ENCODE peak calls at places on chromosomes 5 and 9, in five cellular contexts. Z is gastrocnemius medialis, L is SJCRH30, J is right atrium auricular region, A is stomach. W is an unnamed sample. For H3K4me1, the result is how much of the 10 kb centered on the place peaks cover.

GRCh38 chr5:93717162-93717561 is 24.2 kb downstream of the POU5F2 start:
- DNase-seq in J (no peak), Z (no peak), A (no peak), L (peak), W (no peak)

GRCh38 chr5:115553082-115553481 is 8.5 kb upstream of the FEM1C start:
- DNase-seq in J (no peak), Z (no peak), L (no peak), A (no peak), W (no peak)

GRCh38 chr9:81268048-81268447 is 421.3 kb downstream of the TLE1 start:
- DNase-seq in Z (no peak), L (no peak), J (no peak), A (no peak), W (no peak)

GRCh38 chr9:124743686-124744348 is 27.3 kb downstream of the NR6A1 start:
- DNase-seq in L (no peak), Z (no peak), A (no peak), J (no peak), W (no peak)

GRCh38 chr5:141695627-141696180 is 13.7 kb upstream of the ARAP3 start:
- DNase-seq in L (peak), J (no peak), Z (no peak), A (peak), W (peak)

GRCh38 chr5:170832241-170832640 is 29.6 kb upstream of the RANBP17 start:
- DNase-seq in L (no peak), Z (no peak), A (no peak), J (no peak), W (no peak)

GRCh38 chr9:12699529-12699928 is 6.3 kb downstream of the TYRP1 start:
- DNase-seq in A (no peak), J (no peak), L (no peak), Z (no peak), W (no peak)

GRCh38 chr5:109191153-109191558 is 218.6 kb downstream of the PJA2 start:
- DNase-seq in J (no peak), A (no peak), L (no peak), Z (no peak), W (peak)

GRCh38 chr9:106621299-106621920 is 241.6 kb upstream of the ZNF462 start:
- DNase-seq in A (no peak), J (no peak), Z (no peak), L (peak), W (no peak)

GRCh38 chr5:38069360-38069759 is 189.0 kb upstream of the EGFLAM start:
- DNase-seq in L (no peak), A (no peak), Z (no peak), J (no peak), W (no peak)

GRCh38 chr9:78115073-78115472 is 83.5 kb upstream of the GNAQ start:
- DNase-seq in A (no peak), L (peak), J (no peak), Z (no peak), W (peak)

GRCh38 chr5:151200913-151201445 is 22.9 kb downstream of the CCDC69 start:
- DNase-seq in J (no peak), Z (no peak), L (no peak), A (no peak), W (no peak)

GRCh38 chr9:19074836-19075235 is 25.6 kb downstream of the RRAGA start:
- DNase-seq in A (no peak), L (no peak), Z (no peak), J (no peak), W (no peak)

GRCh38 chr5:157328277-157328912 is 62.5 kb downstream of the CYFIP2 start:
- DNase-seq in J (peak), A (peak), L (peak), Z (peak), W (peak)

GRCh38 chr5:1723957-1724821 is 75.4 kb downstream of the MRPL36 start:
- DNase-seq in Z (no peak), L (no peak), J (peak), A (no peak), W (no peak)

GRCh38 chr5:125152036-125152435 is 405.6 kb upstream of the ZNF608 start:
- DNase-seq in Z (no peak), J (no peak), A (no peak), L (no peak), W (no peak)

GRCh38 chr9:129306318-129306973 is 128.4 kb upstream of the IER5L start:
- DNase-seq in Z (peak), J (peak), A (peak), L (no peak), W (no peak)

GRCh38 chr5:150641006-150641570 is 628 bp downstream of the SYNPO start:
- DNase-seq in A (no peak), J (peak), L (no peak), Z (peak), W (no peak)

GRCh38 chr9:129391215-129391614 is 213.2 kb upstream of the IER5L start:
- DNase-seq in L (no peak), J (no peak), A (no peak), Z (no peak), W (no peak)

GRCh38 chr9:78613006-78613405 is 316.1 kb downstream of the PSAT1 start:
- DNase-seq in L (no peak), A (no peak), J (no peak), Z (no peak), W (no peak)

GRCh38 chr9:91659529-91660294 is 236.1 kb upstream of the NFIL3 start:
- DNase-seq in Z (no peak), J (peak), A (no peak), L (peak), W (peak)

GRCh38 chr5:159975462-159976019 is 33.4 kb upstream of the TTC1 start:
- DNase-seq in L (peak), Z (no peak), A (no peak), J (no peak), W (peak)

GRCh38 chr9:14283276-14283675 is 30.7 kb downstream of the NFIB start:
- DNase-seq in A (no peak), L (no peak), J (no peak), Z (no peak), W (no peak)

GRCh38 chr9:110027624-110028023 is 180.3 kb downstream of the C9orf152 start:
- DNase-seq in A (no peak), Z (no peak), L (no peak), J (peak), W (no peak)

GRCh38 chr9:68496356-68496755 is 44.3 kb downstream of the TMEM252 start:
- DNase-seq in Z (no peak), L (no peak), J (no peak), A (no peak), W (no peak)

GRCh38 chr5:74581988-74582365 is 58.6 kb downstream of the ENC1 start:
- DNase-seq in A (no peak), L (no peak), Z (no peak), J (no peak), W (peak)

GRCh38 chr5:95895771-95896170 is 65.9 kb downstream of the ELL2 start:
- DNase-seq in Z (no peak), J (no peak), A (no peak), L (no peak), W (no peak)

GRCh38 chr5:169006878-169007790 is 293.8 kb downstream of the SLIT3 start:
- DNase-seq in A (no peak), J (no peak), L (no peak), Z (no peak), W (no peak)

GRCh38 chr9:130681769-130682489 is 11.7 kb upstream of the EXOSC2 start:
- DNase-seq in Z (no peak), L (no peak), J (no peak), A (no peak), W (no peak)

GRCh38 chr5:151896041-151896691 is 28.5 kb downstream of the GLRA1 start:
- DNase-seq in A (no peak), J (no peak), Z (no peak), L (peak), W (peak)

GRCh38 chr5:120083851-120084615 is 380.1 kb upstream of the PRR16 start:
- DNase-seq in A (no peak), Z (no peak), J (no peak), L (no peak), W (no peak)

GRCh38 chr5:111960466-111961215 is 203.6 kb upstream of the NREP start:
- DNase-seq in J (no peak), Z (no peak), A (no peak), L (no peak), W (no peak)

GRCh38 chr9:109989296-109989695 is 209.3 kb downstream of the PALM2AKAP2 start:
- DNase-seq in L (no peak), J (no peak), Z (no peak), A (no peak), W (no peak)

GRCh38 chr9:98231770-98232478 is 23.5 kb downstream of the TBC1D2 start:
- DNase-seq in Z (no peak), A (no peak), J (no peak), L (no peak), W (peak)
- H3K4me1 ChIP-seq in Z (under half), A (under half), J (under half), L (under half), W (under half)

GRCh38 chr5:33048315-33048714 is 337.2 kb downstream of the NPR3 start:
- DNase-seq in L (no peak), A (no peak), Z (no peak), J (no peak), W (no peak)

GRCh38 chr5:33049845-33050244 is 338.7 kb downstream of the NPR3 start:
- DNase-seq in J (no peak), Z (no peak), A (no peak), L (peak), W (no peak)

GRCh38 chr5:33043598-33043997 is 332.5 kb downstream of the NPR3 start:
- DNase-seq in A (no peak), J (no peak), Z (no peak), L (no peak), W (no peak)

GRCh38 chr5:33049298-33049697 is 338.2 kb downstream of the NPR3 start:
- DNase-seq in J (no peak), Z (no peak), A (no peak), L (no peak), W (no peak)

DNA sequence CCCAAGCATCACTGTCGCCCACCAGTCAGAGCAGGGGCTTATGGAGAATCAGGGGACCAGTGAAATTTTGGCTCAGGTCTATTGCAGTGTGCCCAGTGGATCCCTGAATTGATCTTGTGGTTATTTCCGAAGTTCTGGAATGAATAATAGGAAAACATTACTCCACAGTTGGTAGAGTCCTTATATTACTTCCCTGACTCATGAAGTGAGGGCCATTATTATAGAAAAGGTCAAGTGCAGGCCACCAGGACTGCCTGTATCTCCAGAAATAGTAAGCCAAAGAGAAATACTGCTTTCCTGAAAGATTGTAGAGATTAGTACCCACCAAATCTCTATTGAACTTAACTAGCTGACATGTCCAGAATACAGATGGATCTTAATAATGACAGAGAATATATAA is 335.0 kb downstream of the NPR3 start:
- DNase-seq in L (no peak), A (no peak), J (no peak), Z (no peak), W (no peak)
- H3K4me3 ChIP-seq in L (no peak), A (no peak), J (no peak), Z (no peak), W (no peak)

GRCh38 chr9:94785211-94786169 is 59.0 kb downstream of the AOPEP start:
- DNase-seq in L (peak), J (no peak), Z (no peak), A (no peak), W (no peak)
- H3K4me1 ChIP-seq in L (under half), J (under half), Z (under half), A (under half), W (under half)

GRCh38 chr9:35598863-35599590 is 6.0 kb upstream of the TESK1 start:
- DNase-seq in A (peak), J (no peak), Z (no peak), L (no peak), W (no peak)
- H3K4me3 ChIP-seq in A (no peak), J (no peak), Z (no peak), L (no peak), W (no peak)

W was measured in A673.